ENCODE peak calls at places on chromosomes 6 and 20, in six cellular contexts. J, R, P, T, G and M are unnamed samples. For H3K4me1, the result is how much of the 10 kb centered on the place peaks cover.

GRCh38 chr6:64483956-64484499 is 848.4 kb downstream of the PHF3 start:
- DNase-seq in J (no peak), R (no peak), P (no peak), T (no peak), G (no peak), M (no peak)

GRCh38 chr20:49888341-49889244 is 26.7 kb downstream of the SPATA2 start:
- DNase-seq in J (peak), R (peak), P (peak), T (peak), G (peak), M (peak)

GRCh38 chr6:139744891-139745290 is 370.4 kb upstream of the CITED2 start:
- DNase-seq in J (no peak), R (no peak), P (no peak), T (no peak), G (no peak), M (no peak)

GRCh38 chr6:142679907-142680306 is 265.1 kb downstream of the HIVEP2 start:
- DNase-seq in J (no peak), R (no peak), P (no peak), T (no peak), G (no peak), M (no peak)

GRCh38 chr6:24780206-24780605 is 5.5 kb downstream of the GMNN start:
- DNase-seq in J (no peak), R (no peak), P (no peak), T (no peak), G (no peak), M (no peak)

GRCh38 chr6:17086469-17086868 is 15.4 kb upstream of the STMND1 start:
- DNase-seq in J (no peak), R (peak), P (no peak), T (peak), G (peak), M (no peak)

GRCh38 chr20:50744143-50744792 is 12.9 kb downstream of the PARD6B start:
- DNase-seq in J (no peak), R (peak), P (peak), T (peak), G (peak), M (no peak)

GRCh38 chr6:33143113-33143760 is 49.0 kb downstream of the COL11A2 start:
- DNase-seq in J (no peak), R (no peak), P (no peak), T (no peak), G (no peak), M (no peak)

GRCh38 chr6:27452496-27452897 is 20.4 kb downstream of the ZNF184 start:
- DNase-seq in J (no peak), R (no peak), P (no peak), T (no peak), G (no peak), M (no peak)

GRCh38 chr20:47493175-47493953 is 8.3 kb upstream of the NCOA3 start:
- DNase-seq in J (no peak), R (peak), P (no peak), T (peak), G (peak), M (no peak)

GRCh38 chr6:3755637-3756515 is 4.4 kb upstream of the PXDC1 start:
- DNase-seq in J (no peak), R (no peak), P (no peak), T (no peak), G (no peak), M (no peak)

GRCh38 chr6:67252663-67253062 is 1382.4 kb upstream of the ADGRB3 start:
- DNase-seq in J (no peak), R (no peak), P (no peak), T (no peak), G (no peak), M (no peak)

GRCh38 chr6:34491091-34491430 is 25.2 kb downstream of the PACSIN1 start:
- DNase-seq in J (no peak), R (no peak), P (no peak), T (no peak), G (peak), M (no peak)

GRCh38 chr6:21918081-21918480 is 324.5 kb downstream of the SOX4 start:
- DNase-seq in J (no peak), R (no peak), P (no peak), T (no peak), G (no peak), M (no peak)

GRCh38 chr6:128521302-128521632 is 868 bp upstream of the PTPRK start:
- DNase-seq in J (no peak), R (no peak), P (no peak), T (no peak), G (no peak), M (no peak)

GRCh38 chr6:145734486-145735355 is 599 bp downstream of the EPM2A start:
- DNase-seq in J (no peak), R (peak), P (peak), T (peak), G (peak), M (peak)

GRCh38 chr6:134621858-134622257 is 303.9 kb upstream of the SGK1 start:
- DNase-seq in J (no peak), R (no peak), P (no peak), T (no peak), G (no peak), M (no peak)

GRCh38 chr6:10759884-10760329 is 12.3 kb downstream of the TMEM14B start:
- DNase-seq in J (no peak), R (no peak), P (no peak), T (peak), G (peak), M (no peak)

DNA sequence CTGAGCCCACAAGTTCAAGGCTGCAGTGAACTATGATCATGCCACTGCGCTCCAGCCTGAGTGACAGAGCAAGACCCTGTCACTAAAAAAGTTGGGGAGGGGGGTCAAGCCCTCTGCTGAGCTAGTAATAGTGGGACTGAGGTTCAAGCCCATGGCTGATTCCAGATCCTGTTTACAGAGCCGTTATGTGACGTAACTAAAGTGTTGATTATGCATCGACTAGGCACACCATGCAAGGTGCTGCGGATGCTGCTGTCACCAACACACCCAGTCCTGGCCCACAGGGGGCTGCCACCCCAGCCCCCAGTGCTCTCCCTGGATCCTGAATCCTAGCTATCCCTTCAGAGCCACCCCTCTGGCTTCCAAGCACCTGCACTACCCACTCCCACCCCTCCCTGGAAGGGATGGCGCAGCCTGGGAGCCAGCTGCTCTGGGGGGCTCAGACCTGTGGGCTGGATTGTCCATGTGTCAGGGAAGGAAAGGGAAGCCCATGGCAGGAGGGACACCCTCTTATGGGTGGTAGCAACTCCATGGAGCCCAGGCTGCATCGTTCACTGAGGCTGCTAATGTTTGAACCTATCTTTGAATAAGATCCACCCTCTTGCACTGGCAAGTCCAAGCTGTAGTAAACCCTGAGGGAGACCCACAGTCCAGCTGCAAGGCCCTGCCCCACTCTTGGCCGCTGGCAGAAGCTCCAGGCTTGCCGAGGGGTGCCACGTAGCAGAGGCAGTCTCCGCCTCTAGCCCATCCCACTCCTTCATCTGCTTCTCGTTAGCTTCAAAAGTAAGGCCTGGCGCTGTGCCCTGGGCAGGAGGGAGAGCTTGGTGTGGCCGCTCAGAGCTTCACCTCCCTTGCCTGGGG is 95.0 kb downstream of the SNX5 start:
- DNase-seq in J (no peak), R (peak), P (no peak), T (peak), G (no peak), M (no peak)
- H3K4me1 ChIP-seq in J (under half), R (half or more), P (under half), T (under half), G (under half), M (under half)

GRCh38 chr20:25372584-25373336 is 17.9 kb downstream of the ABHD12 start:
- DNase-seq in J (no peak), R (no peak), P (no peak), T (no peak), G (no peak), M (no peak)

GRCh38 chr20:25364879-25365699 is 25.5 kb downstream of the ABHD12 start:
- DNase-seq in J (no peak), R (no peak), P (no peak), T (no peak), G (no peak), M (no peak)

GRCh38 chr20:25369971-25370370 is 20.7 kb downstream of the ABHD12 start:
- DNase-seq in J (no peak), R (no peak), P (no peak), T (no peak), G (no peak), M (no peak)

GRCh38 chr20:25369529-25369928 is 21.1 kb downstream of the ABHD12 start:
- DNase-seq in J (no peak), R (no peak), P (no peak), T (no peak), G (no peak), M (no peak)

DNA sequence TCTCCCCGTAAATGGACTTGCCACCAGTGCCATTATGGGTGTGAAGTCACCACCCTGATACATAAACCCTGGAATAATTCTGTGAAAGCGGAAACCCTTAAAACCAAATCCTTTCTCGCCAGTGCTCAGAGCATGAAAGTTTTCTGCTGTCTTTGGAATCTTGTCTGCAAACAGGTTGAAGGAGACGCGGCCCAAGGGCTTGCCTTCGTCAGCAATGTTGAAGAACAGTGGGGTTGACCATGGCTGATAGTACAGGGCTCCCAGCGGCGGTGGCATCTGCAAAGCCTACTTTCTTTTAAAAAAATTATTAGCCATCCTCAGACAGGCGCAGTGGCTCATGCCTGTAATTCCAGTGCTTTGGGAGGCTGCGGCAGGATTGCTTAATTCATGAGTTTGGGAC is 22.1 kb downstream of the ABHD12 start:
- DNase-seq in J (no peak), R (no peak), P (no peak), T (no peak), G (no peak), M (no peak)
- TF ChIP-seq ZNF274 in J (no peak), R (no peak), P (no peak), T (no peak), G (no peak), M (no peak)

GRCh38 chr6:30163090-30163917 is at the start of gene TRIM15:
- DNase-seq in J (no peak), R (peak), P (no peak), T (peak), G (peak), M (no peak)
- H3K9ac ChIP-seq in J (no peak), R (peak), P (no peak), T (peak), G (no peak), M (no peak)

GRCh38 chr20:23637282-23638221 is at the start of gene CST3:
- DNase-seq in J (no peak), R (peak), P (peak), T (peak), G (peak), M (peak)

GRCh38 chr20:23640018-23640872 is 2.5 kb upstream of the CST3 start:
- DNase-seq in J (no peak), R (no peak), P (no peak), T (no peak), G (no peak), M (no peak)

GRCh38 chr20:23640873-23641667 is 3.3 kb upstream of the CST3 start:
- DNase-seq in J (no peak), R (peak), P (no peak), T (no peak), G (no peak), M (no peak)

GRCh38 chr20:23638309-23638708 is 554 bp upstream of the CST3 start:
- DNase-seq in J (no peak), R (no peak), P (no peak), T (no peak), G (no peak), M (no peak)

GRCh38 chr20:23639490-23639958 is 1.8 kb upstream of the CST3 start:
- DNase-seq in J (no peak), R (no peak), P (no peak), T (no peak), G (no peak), M (no peak)
- H3K4me1 ChIP-seq in J (under half), R (half or more), P (under half), T (under half), G (under half), M (under half)

GRCh38 chr6:150056916-150057315 is 12.0 kb downstream of the ULBP3 start:
- DNase-seq in J (no peak), R (no peak), P (no peak), T (no peak), G (no peak), M (no peak)
- TF ChIP-seq ZNF274 in J (no peak), R (no peak), P (no peak), T (no peak), G (no peak), M (no peak)

GRCh38 chr6:73704798-73705197 is 8.8 kb downstream of the CD109 start:
- DNase-seq in J (no peak), R (no peak), P (no peak), T (no peak), G (no peak), M (no peak)
- H3K9ac ChIP-seq in J (no peak), R (no peak), P (no peak), T (peak), G (no peak), M (no peak)